ENCODE peak calls at places on chromosomes 4 and X, in six cellular contexts. J is CD4-positive, alpha-beta T cell; K is fibroblast of pulmonary artery; F is activated B cell treated with CpG ODN at 0.5 μM for 24 hours; I is tibial artery; P is MCF 10A. A is an unnamed sample.

GRCh38 chr4:167025651-167026050 is 208.6 kb downstream of the SPOCK3 start:
- DNase-seq in J (no peak), K (no peak), F (no peak), I (no peak), P (peak), A (no peak)

GRCh38 chrX:49171752-49172279 is at the start of gene PLP2:
- DNase-seq in J (peak), K (peak), F (peak), I (no peak), P (peak), A (peak)

GRCh38 chr4:83172371-83172770 is 57.8 kb upstream of the PLAC8 start:
- DNase-seq in J (no peak), K (no peak), F (no peak), I (no peak), P (no peak), A (no peak)

GRCh38 chr4:119172223-119172622 is 36.6 kb downstream of the MYOZ2 start:
- DNase-seq in J (no peak), K (no peak), F (no peak), I (no peak), P (no peak), A (no peak)

GRCh38 chrX:38206542-38206941 is 14.1 kb downstream of the SRPX start:
- DNase-seq in J (no peak), K (no peak), F (no peak), I (no peak), P (no peak), A (no peak)

GRCh38 chr4:117324851-117325491 is 239.6 kb upstream of the TRAM1L1 start:
- DNase-seq in J (no peak), K (peak), F (no peak), I (no peak), P (peak), A (no peak)

GRCh38 chr4:104942990-104943758 is 203.5 kb upstream of the TET2 start:
- DNase-seq in J (no peak), K (no peak), F (no peak), I (no peak), P (no peak), A (no peak)

GRCh38 chr4:140071806-140072205 is 82.2 kb downstream of the MAML3 start:
- DNase-seq in J (peak), K (peak), F (no peak), I (no peak), P (no peak), A (no peak)

GRCh38 chr4:78735697-78736096 is 40.5 kb upstream of the BMP2K start:
- DNase-seq in J (no peak), K (no peak), F (no peak), I (no peak), P (no peak), A (no peak)

GRCh38 chrX:10513974-10514373 is 106.4 kb downstream of the MID1 start:
- DNase-seq in J (no peak), K (no peak), F (no peak), I (no peak), P (no peak), A (no peak)

GRCh38 chr4:3291969-3292570 is 751 bp upstream of the RGS12 start:
- DNase-seq in J (no peak), K (peak), F (no peak), I (peak), P (peak), A (no peak)

GRCh38 chr4:98745372-98745771 is 87.0 kb upstream of the TSPAN5 start:
- DNase-seq in J (no peak), K (peak), F (no peak), I (no peak), P (peak), A (no peak)

GRCh38 chrX:141975839-141976238 is 72.1 kb downstream of the MAGEC1 start:
- DNase-seq in J (no peak), K (no peak), F (no peak), I (no peak), P (no peak), A (no peak)

GRCh38 chr4:165508372-165509120 is 129.7 kb downstream of the CPE start:
- DNase-seq in J (no peak), K (no peak), F (no peak), I (no peak), P (no peak), A (no peak)

DNA sequence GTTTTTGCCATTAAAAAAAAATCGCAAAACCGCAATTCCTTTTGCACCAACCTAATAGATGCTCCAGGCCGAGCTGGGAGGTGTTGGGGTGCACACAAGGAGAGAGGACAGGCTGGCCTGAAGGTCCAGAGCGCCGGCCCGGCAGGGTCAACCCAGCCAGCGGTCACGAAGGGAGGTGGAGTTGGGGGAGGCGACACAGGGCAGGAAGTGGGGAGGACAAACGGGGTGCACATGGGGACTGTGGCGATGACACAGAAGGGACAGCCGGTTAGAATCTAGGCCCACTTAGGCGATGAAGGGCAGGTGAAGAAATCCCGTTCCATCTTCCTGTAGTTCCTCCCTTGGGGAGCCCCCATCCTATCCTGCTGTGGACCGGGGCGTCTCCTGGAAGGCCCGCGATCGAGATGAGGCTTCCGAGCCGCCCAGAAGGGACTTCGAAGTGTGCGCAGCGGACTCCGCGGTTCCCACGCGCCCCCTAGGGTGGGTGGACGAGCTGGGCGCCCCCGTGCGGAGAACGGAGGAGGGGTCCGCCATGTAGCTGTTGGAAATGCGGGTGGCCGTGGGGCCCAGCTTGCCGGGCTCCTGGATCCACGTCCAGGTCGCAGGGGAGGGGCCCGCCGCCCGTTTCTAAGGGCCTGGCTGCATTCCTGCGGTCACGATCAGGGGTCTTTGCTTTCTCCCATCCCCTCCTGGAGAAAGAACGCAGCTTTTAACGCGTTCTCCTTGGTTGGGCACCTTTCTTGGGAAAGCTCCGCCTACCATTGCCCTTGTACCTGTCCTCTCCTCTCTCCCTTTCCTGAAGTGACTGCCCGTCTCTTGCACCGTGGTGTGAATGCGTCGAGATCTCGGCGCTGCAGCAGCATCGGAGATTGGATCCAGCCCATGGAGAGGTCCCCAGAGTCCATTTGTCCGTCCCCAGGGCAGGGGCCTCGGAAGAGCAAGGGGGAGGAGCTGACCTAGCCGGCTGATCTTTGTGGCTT is 17.0 kb upstream of the HPF1 start:
- DNase-seq in J (peak), K (peak), F (peak), I (no peak), P (no peak), A (peak)
- TF ChIP-seq CTCF in J (peak), K (peak), F (no peak), I (no peak), P (no peak), A (peak)

DNA sequence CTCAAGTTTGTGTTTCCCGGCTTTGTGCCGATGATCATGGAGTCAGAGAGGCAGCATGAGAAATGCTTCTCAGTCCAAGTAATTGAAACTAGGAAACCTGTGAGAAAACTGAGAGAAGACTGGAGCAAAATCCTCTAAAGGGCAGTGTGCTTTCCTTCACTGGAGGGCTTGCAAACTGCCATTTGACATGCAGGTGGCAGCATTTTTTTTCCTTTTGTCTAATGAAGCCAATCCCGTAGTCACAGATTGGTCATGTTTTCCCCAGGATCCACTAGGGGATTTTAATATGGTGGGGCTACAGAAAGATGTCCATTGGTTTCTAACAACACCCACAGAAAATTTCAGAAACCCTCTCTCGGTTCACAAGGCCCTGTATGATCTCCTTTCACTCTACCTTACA is 117.4 kb upstream of the NUDT10 start:
- DNase-seq in J (no peak), K (no peak), F (no peak), I (no peak), P (no peak), A (no peak)
- TF ChIP-seq CTCF in J (no peak), K (no peak), F (no peak), I (no peak), P (no peak), A (no peak)

GRCh38 chr4:7985072-7985471 is 45.4 kb upstream of the AFAP1 start:
- DNase-seq in J (no peak), K (no peak), F (no peak), I (no peak), P (no peak), A (no peak)
- TF ChIP-seq CTCF in J (no peak), K (no peak), F (no peak), I (no peak), P (no peak), A (no peak)

DNA sequence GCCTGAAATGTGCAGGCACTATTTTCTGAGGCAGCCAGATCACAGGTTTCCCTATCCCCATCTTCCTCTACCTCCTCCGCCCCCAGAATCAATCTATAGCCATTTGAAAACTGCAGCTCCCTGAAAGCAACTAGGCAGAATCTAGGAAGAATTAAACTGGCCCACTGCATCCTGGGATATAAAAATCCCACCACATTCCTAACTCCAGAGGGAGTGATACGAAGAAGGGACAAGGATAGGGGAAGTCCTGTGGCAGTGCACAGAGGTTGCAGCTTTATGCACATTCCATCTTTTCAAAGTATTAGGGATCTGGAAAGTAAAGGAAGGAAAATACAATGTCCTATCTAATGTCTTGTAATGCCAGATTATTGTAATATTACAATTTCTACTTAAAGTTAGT is 18.3 kb upstream of the HERC3 start:
- DNase-seq in J (no peak), K (peak), F (no peak), I (no peak), P (peak), A (no peak)
- TF ChIP-seq CTCF in J (no peak), K (peak), F (no peak), I (peak), P (no peak), A (no peak)

GRCh38 chr4:46992338-46992737 is 1.0 kb downstream of the GABRA4 start:
- DNase-seq in J (no peak), K (no peak), F (no peak), I (no peak), P (no peak), A (no peak)
- TF ChIP-seq CTCF in J (no peak), K (no peak), F (no peak), I (no peak), P (no peak), A (no peak)

GRCh38 chrX:14344172-14344940 is 185.0 kb upstream of the GLRA2 start:
- DNase-seq in J (no peak), K (no peak), F (no peak), I (no peak), P (no peak), A (no peak)
- TF ChIP-seq CTCF in J (no peak), K (no peak), F (no peak), I (no peak), P (no peak), A (no peak)

GRCh38 chrX:133048751-133049150 is 48.2 kb downstream of the USP26 start:
- DNase-seq in J (no peak), K (no peak), F (no peak), I (no peak), P (no peak), A (no peak)
- TF ChIP-seq CTCF in J (no peak), K (no peak), F (no peak), I (no peak), P (no peak), A (no peak)

A was measured in endothelial cell of umbilical vein.